ENCODE peak calls at places on chromosomes 13 and 19, in eight cellular contexts. V is PC-3, S is body of pancreas, L is endothelial cell of umbilical vein, Y is heart right ventricle, I is brain microvascular endothelial cell, D is pancreas, U is heart left ventricle. T is an unnamed sample. For H3K36me3, the result is how much of the 10 kb centered on the place peaks cover.

GRCh38 chr19:46115396-46116109 is 8.9 kb downstream of the IGFL3 start:
- DNase-seq in V (peak), S (no peak), L (no peak), Y (no peak), I (peak), D (no peak), U (no peak), T (peak)

GRCh38 chr19:54247106-54247930 is 4.7 kb upstream of the LILRA6 start:
- DNase-seq in V (no peak), S (no peak), L (no peak), Y (no peak), I (no peak), D (no peak), U (no peak), T (no peak)

GRCh38 chr19:43505941-43506340 is 1.4 kb upstream of the PHLDB3 start:
- DNase-seq in V (no peak), S (no peak), L (no peak), Y (no peak), I (no peak), D (no peak), U (no peak), T (no peak)

GRCh38 chr13:44874886-44875630 is 114.2 kb downstream of the NUFIP1 start:
- DNase-seq in V (no peak), S (no peak), L (no peak), Y (no peak), I (no peak), D (no peak), U (no peak), T (no peak)

GRCh38 chr19:4589579-4590410 is 30.3 kb upstream of the SEMA6B start:
- DNase-seq in V (peak), S (no peak), L (peak), Y (no peak), I (no peak), D (no peak), U (peak), T (no peak)

GRCh38 chr19:28929026-28929425 is 283.9 kb downstream of the UQCRFS1 start:
- DNase-seq in V (no peak), S (no peak), L (no peak), Y (no peak), I (no peak), D (no peak), U (no peak), T (no peak)

GRCh38 chr13:88617176-88617575 is 946.0 kb downstream of the SLITRK5 start:
- DNase-seq in V (no peak), S (no peak), L (no peak), Y (no peak), I (no peak), D (no peak), U (no peak), T (no peak)

GRCh38 chr13:93862259-93862658 is 617.2 kb downstream of the DCT start:
- DNase-seq in V (no peak), S (no peak), L (no peak), Y (no peak), I (peak), D (no peak), U (no peak), T (no peak)

GRCh38 chr13:39822437-39822836 is 167.0 kb downstream of the COG6 start:
- DNase-seq in V (no peak), S (no peak), L (peak), Y (no peak), I (peak), D (no peak), U (no peak), T (no peak)

GRCh38 chr13:96551540-96551939 is 442.7 kb downstream of the OXGR1 start:
- DNase-seq in V (peak), S (no peak), L (no peak), Y (no peak), I (no peak), D (no peak), U (no peak), T (no peak)

GRCh38 chr19:49749771-49750170 is 13.3 kb downstream of the TSKS start:
- DNase-seq in V (no peak), S (no peak), L (no peak), Y (no peak), I (no peak), D (no peak), U (no peak), T (no peak)

GRCh38 chr13:110327036-110327790 is 20.1 kb downstream of the COL4A2 start:
- DNase-seq in V (no peak), S (peak), L (no peak), Y (no peak), I (peak), D (peak), U (no peak), T (no peak)

GRCh38 chr13:44017756-44018309 is 138.1 kb downstream of the LACC1 start:
- DNase-seq in V (no peak), S (no peak), L (no peak), Y (peak), I (no peak), D (no peak), U (no peak), T (no peak)

GRCh38 chr19:49954933-49955332 is 6.0 kb downstream of the SIGLEC11 start:
- DNase-seq in V (no peak), S (peak), L (no peak), Y (no peak), I (no peak), D (peak), U (no peak), T (peak)

GRCh38 chr19:18698321-18699167 is 15.1 kb downstream of the CRTC1 start:
- DNase-seq in V (peak), S (no peak), L (no peak), Y (no peak), I (no peak), D (no peak), U (no peak), T (no peak)

GRCh38 chr13:80979035-80979641 is 638.2 kb upstream of the SPRY2 start:
- DNase-seq in V (peak), S (peak), L (peak), Y (no peak), I (peak), D (peak), U (peak), T (peak)

GRCh38 chr19:18401580-18402112 is 4.2 kb upstream of the LRRC25 start:
- DNase-seq in V (peak), S (no peak), L (no peak), Y (peak), I (peak), D (peak), U (no peak), T (peak)

GRCh38 chr13:51643882-51644281 is 59.6 kb downstream of the WDFY2 start:
- DNase-seq in V (peak), S (no peak), L (peak), Y (no peak), I (peak), D (no peak), U (no peak), T (peak)

GRCh38 chr13:21657538-21657937 is 13.3 kb upstream of the FGF9 start:
- DNase-seq in V (peak), S (no peak), L (no peak), Y (no peak), I (peak), D (no peak), U (no peak), T (peak)

GRCh38 chr13:110387451-110388140 is 80.5 kb downstream of the COL4A2 start:
- DNase-seq in V (no peak), S (no peak), L (no peak), Y (peak), I (peak), D (no peak), U (peak), T (peak)

GRCh38 chr13:60837806-60838205 is 440.8 kb downstream of the TDRD3 start:
- DNase-seq in V (peak), S (no peak), L (no peak), Y (no peak), I (no peak), D (no peak), U (no peak), T (peak)

GRCh38 chr13:91347996-91348905 is 764 bp downstream of the MIR17HG start:
- DNase-seq in V (no peak), S (peak), L (peak), Y (peak), I (no peak), D (peak), U (peak), T (no peak)

GRCh38 chr19:51341066-51341465 is 873 bp downstream of the VSIG10L start:
- DNase-seq in V (no peak), S (no peak), L (no peak), Y (no peak), I (no peak), D (peak), U (no peak), T (no peak)

GRCh38 chr19:10420444-10421239 is at the start of gene PDE4A:
- DNase-seq in V (peak), S (no peak), L (no peak), Y (no peak), I (no peak), D (no peak), U (no peak), T (no peak)

GRCh38 chr13:110312669-110313031 is 5.6 kb downstream of the COL4A2 start:
- DNase-seq in V (peak), S (no peak), L (no peak), Y (no peak), I (peak), D (no peak), U (no peak), T (peak)

GRCh38 chr13:33497146-33497845 is 211.7 kb upstream of the STARD13 start:
- DNase-seq in V (peak), S (no peak), L (peak), Y (no peak), I (no peak), D (no peak), U (no peak), T (peak)

GRCh38 chr19:28966737-28967401 is 246.1 kb downstream of the UQCRFS1 start:
- DNase-seq in V (no peak), S (no peak), L (no peak), Y (no peak), I (peak), D (no peak), U (no peak), T (no peak)

GRCh38 chr13:49371943-49372636 is 71.8 kb downstream of the CAB39L start:
- DNase-seq in V (peak), S (no peak), L (no peak), Y (no peak), I (no peak), D (no peak), U (no peak), T (no peak)

GRCh38 chr13:52136763-52137162 is 7.9 kb upstream of the NEK5 start:
- DNase-seq in V (no peak), S (no peak), L (no peak), Y (no peak), I (no peak), D (no peak), U (no peak), T (no peak)

GRCh38 chr19:57465680-57466381 is 8.9 kb upstream of the VN1R1 start:
- DNase-seq in V (peak), S (no peak), L (peak), Y (no peak), I (no peak), D (no peak), U (no peak), T (peak)

GRCh38 chr13:49022472-49023144 is 46.9 kb downstream of the FNDC3A start:
- DNase-seq in V (peak), S (no peak), L (no peak), Y (no peak), I (no peak), D (no peak), U (no peak), T (peak)

GRCh38 chr19:49212302-49212701 is 54.7 kb downstream of the TRPM4 start:
- DNase-seq in V (peak), S (no peak), L (no peak), Y (no peak), I (no peak), D (no peak), U (peak), T (peak)

GRCh38 chr13:60111726-60112125 is 52.0 kb downstream of the DIAPH3 start:
- DNase-seq in V (no peak), S (no peak), L (no peak), Y (no peak), I (no peak), D (no peak), U (no peak), T (no peak)

GRCh38 chr13:111911141-111911720 is 155.7 kb upstream of the SOX1 start:
- DNase-seq in V (no peak), S (peak), L (no peak), Y (no peak), I (no peak), D (no peak), U (no peak), T (no peak)

GRCh38 chr13:47656651-47657050 is 344.4 kb downstream of the SUCLA2 start:
- DNase-seq in V (no peak), S (no peak), L (no peak), Y (no peak), I (no peak), D (no peak), U (no peak), T (no peak)

GRCh38 chr13:106471957-106472543 is 63.4 kb downstream of the EFNB2 start:
- DNase-seq in V (peak), S (no peak), L (peak), Y (no peak), I (peak), D (no peak), U (peak), T (peak)

GRCh38 chr13:113403255-113404104 is 39.5 kb upstream of the GRTP1 start:
- DNase-seq in V (no peak), S (no peak), L (no peak), Y (no peak), I (no peak), D (no peak), U (peak), T (no peak)

GRCh38 chr19:40889366-40889765 is 7.3 kb upstream of the CYP2A7 start:
- DNase-seq in V (no peak), S (no peak), L (no peak), Y (no peak), I (no peak), D (no peak), U (no peak), T (peak)

DNA sequence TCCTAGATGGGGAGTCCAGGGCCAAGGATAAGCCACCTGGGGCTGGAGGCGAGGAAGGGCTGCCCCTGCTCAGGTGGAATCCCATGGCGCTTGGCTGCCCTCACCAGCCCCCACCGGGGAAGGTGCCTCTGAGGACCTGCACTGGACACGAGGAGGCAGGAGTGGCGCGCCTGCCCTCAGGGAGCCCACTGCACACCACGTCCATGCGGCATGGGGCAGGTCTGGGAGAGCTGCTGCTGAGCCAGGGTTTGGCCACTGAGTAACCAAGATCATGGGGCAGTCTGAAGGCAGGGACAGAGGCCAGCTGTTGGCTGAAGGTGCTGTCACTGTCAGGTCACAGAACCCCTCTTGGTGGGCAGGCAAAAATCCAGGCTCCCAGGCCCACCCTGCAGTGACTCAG is 25.9 kb downstream of the ELAVL1 start:
- DNase-seq in V (no peak), S (no peak), L (no peak), Y (no peak), I (no peak), D (no peak), U (no peak), T (no peak)
- H3K36me3 ChIP-seq in V (half or more), S (under half), L (half or more), Y (under half), I (under half), D (under half), U (under half), T (under half)

GRCh38 chr19:41958367-41959055 is 610 bp downstream of the RABAC1 start:
- DNase-seq in V (peak), S (peak), L (peak), Y (peak), I (peak), D (peak), U (peak), T (peak)
- H3K4me3 ChIP-seq in V (peak), S (peak), L (peak), Y (peak), I (peak), D (peak), U (peak), T (peak)

GRCh38 chr19:39052243-39052746 is 19.9 kb upstream of the FBXO27 start:
- DNase-seq in V (peak), S (peak), L (peak), Y (peak), I (peak), D (peak), U (no peak), T (peak)
- TF ChIP-seq CTCF in V (peak), S (peak), L (peak), Y (peak), I (peak), D (peak), U (peak), T (peak)

GRCh38 chr19:12815088-12815487 is 8.7 kb downstream of the RNASEH2A start:
- DNase-seq in V (no peak), S (no peak), L (no peak), Y (no peak), I (no peak), D (no peak), U (no peak), T (no peak)
- H3K36me3 ChIP-seq in V (under half), S (under half), L (under half), Y (under half), I (under half), D (under half), U (under half), T (under half)